ENCODE peak calls at places on chromosomes 16 and 17, in five cellular contexts. One of them, this sample, is unnamed.
A peak's percentile ranks its signal among the peaks of the same experiment; 100 is the strongest.

GRCh38 chr16:46947900-46948547 is 25.4 kb downstream of the DNAJA2 start:
- DNase-seq in astrocyte of the spinal cord: peak; percentile 48
- DNase-seq in nephron progenitor cell: peak; percentile 19
- DNase-seq in pancreas: no peak
- DNase-seq in endothelial cell: peak; percentile 52
- DNase-seq in this sample: peak; percentile 26

GRCh38 chr16:69831212-69832123 is 69.3 kb downstream of the WWP2 start:
- DNase-seq in astrocyte of the spinal cord: peak; percentile 49
- DNase-seq in nephron progenitor cell: no peak
- DNase-seq in pancreas: no peak
- DNase-seq in endothelial cell: no peak
- DNase-seq in this sample: no peak

GRCh38 chr16:1506494-1507213 is 13.5 kb downstream of the TELO2 start:
- DNase-seq in astrocyte of the spinal cord: no peak
- DNase-seq in nephron progenitor cell: no peak
- DNase-seq in pancreas: no peak
- DNase-seq in endothelial cell: no peak
- DNase-seq in this sample: no peak

GRCh38 chr17:39904990-39905288 is 13.5 kb downstream of the GSDMB start:
- DNase-seq in astrocyte of the spinal cord: no peak
- DNase-seq in nephron progenitor cell: no peak
- DNase-seq in pancreas: no peak
- DNase-seq in endothelial cell: no peak
- DNase-seq in this sample: no peak

GRCh38 chr17:76683011-76683755 is 27.6 kb downstream of the MXRA7 start:
- DNase-seq in astrocyte of the spinal cord: no peak
- DNase-seq in nephron progenitor cell: no peak
- DNase-seq in pancreas: no peak
- DNase-seq in endothelial cell: no peak
- DNase-seq in this sample: no peak

GRCh38 chr17:55433029-55433628 is 11.5 kb upstream of the MMD start:
- DNase-seq in astrocyte of the spinal cord: no peak
- DNase-seq in nephron progenitor cell: no peak
- DNase-seq in pancreas: peak; percentile 23
- DNase-seq in endothelial cell: no peak
- DNase-seq in this sample: peak; percentile 99

GRCh38 chr16:71626858-71627213 is 852 bp downstream of the MARVELD3 start:
- DNase-seq in astrocyte of the spinal cord: no peak
- DNase-seq in nephron progenitor cell: no peak
- DNase-seq in pancreas: peak; percentile 63
- DNase-seq in endothelial cell: no peak
- DNase-seq in this sample: no peak

GRCh38 chr17:43319293-43320124 is 79.3 kb upstream of the ARL4D start:
- DNase-seq in astrocyte of the spinal cord: no peak
- DNase-seq in nephron progenitor cell: no peak
- DNase-seq in pancreas: no peak
- DNase-seq in endothelial cell: no peak
- DNase-seq in this sample: no peak

GRCh38 chr17:6701719-6702118 is 11.4 kb downstream of the SLC13A5 start:
- DNase-seq in astrocyte of the spinal cord: no peak
- DNase-seq in nephron progenitor cell: peak; percentile 62
- DNase-seq in pancreas: no peak
- DNase-seq in endothelial cell: peak; percentile 82
- DNase-seq in this sample: no peak

GRCh38 chr17:82023447-82024241 is 539 bp downstream of the LRRC45 start:
- DNase-seq in astrocyte of the spinal cord: no peak
- DNase-seq in nephron progenitor cell: peak; percentile 47
- DNase-seq in pancreas: peak; percentile 55
- DNase-seq in endothelial cell: peak; percentile 33
- DNase-seq in this sample: no peak

GRCh38 chr16:58020628-58021521 is 4.7 kb upstream of the MMP15 start:
- DNase-seq in astrocyte of the spinal cord: peak; percentile 42
- DNase-seq in nephron progenitor cell: peak; percentile 80
- DNase-seq in pancreas: peak; percentile 70
- DNase-seq in endothelial cell: peak; percentile 69
- DNase-seq in this sample: no peak

GRCh38 chr17:28347261-28347891 is 10.0 kb downstream of the POLDIP2 start:
- DNase-seq in astrocyte of the spinal cord: peak; percentile 93
- DNase-seq in nephron progenitor cell: no peak
- DNase-seq in pancreas: peak; percentile 53
- DNase-seq in endothelial cell: no peak
- DNase-seq in this sample: no peak

GRCh38 chr17:47820023-47820789 is 1.4 kb downstream of the OSBPL7 start:
- DNase-seq in astrocyte of the spinal cord: no peak
- DNase-seq in nephron progenitor cell: no peak
- DNase-seq in pancreas: no peak
- DNase-seq in endothelial cell: no peak
- DNase-seq in this sample: no peak

GRCh38 chr17:83073389-83074063 is 5.9 kb upstream of the METRNL start:
- DNase-seq in astrocyte of the spinal cord: no peak
- DNase-seq in nephron progenitor cell: no peak
- DNase-seq in pancreas: no peak
- DNase-seq in endothelial cell: no peak
- DNase-seq in this sample: no peak

GRCh38 chr17:68710976-68711375 is 109.8 kb upstream of the FAM20A start:
- DNase-seq in astrocyte of the spinal cord: no peak
- DNase-seq in nephron progenitor cell: no peak
- DNase-seq in pancreas: no peak
- DNase-seq in endothelial cell: no peak
- DNase-seq in this sample: no peak

GRCh38 chr17:48254896-48255295 is 147.3 kb downstream of the SNX11 start:
- DNase-seq in astrocyte of the spinal cord: no peak
- DNase-seq in nephron progenitor cell: no peak
- DNase-seq in pancreas: no peak
- DNase-seq in endothelial cell: no peak
- DNase-seq in this sample: no peak

GRCh38 chr17:1643293-1643998 is 2.1 kb downstream of the SCARF1 start:
- DNase-seq in astrocyte of the spinal cord: no peak
- DNase-seq in nephron progenitor cell: peak; percentile 69
- DNase-seq in pancreas: peak; percentile 86
- DNase-seq in endothelial cell: peak; percentile 41
- DNase-seq in this sample: no peak

GRCh38 chr17:41666336-41666680 is 22.4 kb upstream of the EIF1 start:
- DNase-seq in astrocyte of the spinal cord: peak; percentile 58
- DNase-seq in nephron progenitor cell: no peak
- DNase-seq in pancreas: peak; percentile 54
- DNase-seq in endothelial cell: peak; percentile 26
- DNase-seq in this sample: no peak

GRCh38 chr16:53668869-53669268 is 34.8 kb downstream of the RPGRIP1L start:
- DNase-seq in astrocyte of the spinal cord: no peak
- DNase-seq in nephron progenitor cell: no peak
- DNase-seq in pancreas: no peak
- DNase-seq in endothelial cell: no peak
- DNase-seq in this sample: no peak

GRCh38 chr17:75034236-75034908 is 12.4 kb downstream of the ATP5PD start:
- DNase-seq in astrocyte of the spinal cord: peak; percentile 87
- DNase-seq in nephron progenitor cell: peak; percentile 92
- DNase-seq in pancreas: peak; percentile 96
- DNase-seq in endothelial cell: peak; percentile 94
- DNase-seq in this sample: peak; percentile 69
- TF ChIP-seq CTCF in astrocyte of the spinal cord: no peak
- TF ChIP-seq CTCF in nephron progenitor cell: no peak
- TF ChIP-seq CTCF in pancreas: no peak
- TF ChIP-seq CTCF in endothelial cell: no peak
- TF ChIP-seq CTCF in this sample: peak; percentile 8

DNA sequence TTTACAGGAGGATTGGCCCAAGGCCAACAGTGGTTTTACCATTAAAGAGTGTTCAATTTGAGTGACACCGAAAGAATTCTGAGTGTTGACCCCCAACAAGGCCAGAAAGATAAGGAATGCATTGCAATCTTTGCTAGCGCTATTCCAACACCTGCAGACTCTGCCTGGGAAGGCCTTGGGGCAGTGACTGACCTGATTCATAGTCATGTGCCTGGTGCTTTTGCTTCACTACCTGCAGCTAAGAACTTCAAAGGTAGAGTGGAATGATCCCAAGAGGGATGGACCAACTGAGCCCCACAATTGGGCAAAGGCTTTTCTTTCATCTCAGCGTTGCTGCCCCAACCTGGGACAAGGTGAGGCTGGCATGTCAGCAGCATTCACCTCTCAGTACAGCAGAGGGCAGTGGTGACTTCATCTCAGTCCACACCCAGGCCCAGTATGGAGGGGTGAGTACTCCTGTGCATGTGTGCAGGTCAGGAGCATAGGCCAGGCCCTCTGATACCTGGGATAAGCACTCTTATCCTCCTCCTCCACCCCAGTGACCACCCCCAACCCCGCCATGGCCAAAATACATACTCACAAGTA is 149.6 kb upstream of the GNAO1 start:
- DNase-seq in astrocyte of the spinal cord: no peak
- DNase-seq in nephron progenitor cell: peak; percentile 21
- DNase-seq in pancreas: peak; percentile 37
- DNase-seq in endothelial cell: peak; percentile 50
- DNase-seq in this sample: no peak
- TF ChIP-seq CTCF in astrocyte of the spinal cord: no peak
- TF ChIP-seq CTCF in nephron progenitor cell: peak; percentile 46
- TF ChIP-seq CTCF in pancreas: no peak
- TF ChIP-seq CTCF in endothelial cell: no peak
- TF ChIP-seq CTCF in this sample: peak; percentile 81

GRCh38 chr17:44385287-44386181 is 3.9 kb downstream of the ITGA2B start:
- DNase-seq in astrocyte of the spinal cord: peak; percentile 63
- DNase-seq in nephron progenitor cell: peak; percentile 96
- DNase-seq in pancreas: peak; percentile 83
- DNase-seq in endothelial cell: peak; percentile 77
- DNase-seq in this sample: peak; percentile 3
- TF ChIP-seq CTCF in astrocyte of the spinal cord: peak; percentile 14
- TF ChIP-seq CTCF in nephron progenitor cell: no peak
- TF ChIP-seq CTCF in pancreas: no peak
- TF ChIP-seq CTCF in endothelial cell: no peak
- TF ChIP-seq CTCF in this sample: no peak

GRCh38 chr16:4868046-4868445 is 20.8 kb downstream of the UBN1 start:
- DNase-seq in astrocyte of the spinal cord: no peak
- DNase-seq in nephron progenitor cell: no peak
- DNase-seq in pancreas: no peak
- DNase-seq in endothelial cell: no peak
- DNase-seq in this sample: no peak
- TF ChIP-seq CTCF in astrocyte of the spinal cord: no peak
- TF ChIP-seq CTCF in nephron progenitor cell: no peak
- TF ChIP-seq CTCF in pancreas: no peak
- TF ChIP-seq CTCF in endothelial cell: no peak
- TF ChIP-seq CTCF in this sample: no peak

This sample was measured in LNCaP clone FGC.